ENCODE peak calls at places on chromosome 1, in ten cellular contexts. W, G, P, U, M, N, L, J, A and O are unnamed samples.

GRCh38 chr1:21669287-21670058 is at the start of gene RAP1GAP:
- DNase-seq in W (peak; percentile 93), G (no peak), P (peak; percentile 52), U (no peak), M (peak; percentile 58), N (no peak), L (peak; percentile 86), J (no peak), A (peak; percentile 59), O (no peak)

GRCh38 chr1:70353641-70354331 is 736 bp downstream of the ANKRD13C start:
- DNase-seq in W (peak; percentile 11), G (no peak), P (no peak), U (peak; percentile 91), M (no peak), N (no peak), L (no peak), J (peak; percentile 76), A (no peak), O (no peak)

GRCh38 chr1:241972703-241973375 is 15.3 kb downstream of the BECN2 start:
- DNase-seq in W (no peak), G (no peak), P (no peak), U (no peak), M (no peak), N (peak; percentile 24), L (peak; percentile 64), J (no peak), A (no peak), O (no peak)

GRCh38 chr1:62952596-62952995 is 168.7 kb downstream of the ATG4C start:
- DNase-seq in W (no peak), G (no peak), P (no peak), U (no peak), M (no peak), N (no peak), L (no peak), J (no peak), A (no peak), O (no peak)

GRCh38 chr1:177476706-177477105 is 305.9 kb downstream of the BRINP2 start:
- DNase-seq in W (no peak), G (no peak), P (no peak), U (no peak), M (no peak), N (no peak), L (no peak), J (no peak), A (no peak), O (no peak)

GRCh38 chr1:56374026-56374974 is 205.1 kb downstream of the PLPP3 start:
- DNase-seq in W (no peak), G (no peak), P (no peak), U (peak; percentile 89), M (no peak), N (peak; percentile 9), L (peak; percentile 68), J (no peak), A (peak; percentile 60), O (no peak)

GRCh38 chr1:55056632-55056992 is 17.3 kb downstream of the PCSK9 start:
- DNase-seq in W (no peak), G (no peak), P (no peak), U (no peak), M (peak; percentile 13), N (no peak), L (no peak), J (peak; percentile 48), A (no peak), O (no peak)

GRCh38 chr1:39183503-39184353 is 20.8 kb upstream of the MACF1 start:
- DNase-seq in W (peak; percentile 54), G (no peak), P (peak; percentile 75), U (no peak), M (peak; percentile 61), N (peak; percentile 91), L (no peak), J (peak; percentile 73), A (no peak), O (no peak)

GRCh38 chr1:225944387-225944786 is 3.4 kb upstream of the LEFTY2 start:
- DNase-seq in W (peak; percentile 14), G (no peak), P (no peak), U (no peak), M (no peak), N (no peak), L (no peak), J (no peak), A (no peak), O (no peak)

GRCh38 chr1:11026052-11026451 is 13.6 kb downstream of the TARDBP start:
- DNase-seq in W (no peak), G (no peak), P (no peak), U (no peak), M (no peak), N (no peak), L (no peak), J (no peak), A (no peak), O (no peak)

GRCh38 chr1:11024545-11024944 is 12.1 kb downstream of the TARDBP start:
- DNase-seq in W (no peak), G (no peak), P (no peak), U (no peak), M (no peak), N (no peak), L (no peak), J (no peak), A (no peak), O (no peak)

GRCh38 chr1:11019971-11020370 is 7.5 kb downstream of the TARDBP start:
- DNase-seq in W (no peak), G (no peak), P (no peak), U (no peak), M (no peak), N (no peak), L (no peak), J (no peak), A (no peak), O (no peak)

GRCh38 chr1:11025618-11026017 is 13.2 kb downstream of the TARDBP start:
- DNase-seq in W (no peak), G (no peak), P (no peak), U (no peak), M (no peak), N (no peak), L (no peak), J (no peak), A (no peak), O (no peak)

DNA sequence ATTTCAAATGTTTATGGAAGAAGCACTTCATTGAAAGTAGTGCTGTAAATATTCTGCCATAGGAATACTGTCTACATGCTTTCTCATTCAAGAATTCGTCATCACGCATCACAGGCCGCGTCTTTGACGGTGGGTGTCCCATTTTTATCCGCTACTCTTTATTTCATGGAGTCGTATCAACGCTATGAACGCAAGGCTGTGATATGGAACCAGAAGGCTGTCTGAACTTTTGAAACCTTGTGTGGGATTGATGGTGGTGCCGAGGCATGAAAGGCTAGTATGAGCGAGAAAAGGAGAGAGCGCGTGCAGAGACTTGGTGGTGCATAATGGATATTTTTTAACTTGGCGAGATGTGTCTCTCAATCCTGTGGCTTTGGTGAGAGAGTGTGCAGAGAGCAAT is 10.7 kb downstream of the TARDBP start:
- DNase-seq in W (no peak), G (no peak), P (no peak), U (no peak), M (no peak), N (no peak), L (no peak), J (no peak), A (no peak), O (no peak)
- H3K4me1 ChIP-seq in W (no peaks in the 10 kb centered on the region), G (no peaks in the 10 kb centered on the region), P (no peaks in the 10 kb centered on the region), U (peaks cover 3% of the 10 kb centered on the region), M (peaks cover 10% of the 10 kb centered on the region), N (no peaks in the 10 kb centered on the region), L (no peaks in the 10 kb centered on the region), J (peaks cover 6% of the 10 kb centered on the region), A (no peaks in the 10 kb centered on the region), O (no peaks in the 10 kb centered on the region)

DNA sequence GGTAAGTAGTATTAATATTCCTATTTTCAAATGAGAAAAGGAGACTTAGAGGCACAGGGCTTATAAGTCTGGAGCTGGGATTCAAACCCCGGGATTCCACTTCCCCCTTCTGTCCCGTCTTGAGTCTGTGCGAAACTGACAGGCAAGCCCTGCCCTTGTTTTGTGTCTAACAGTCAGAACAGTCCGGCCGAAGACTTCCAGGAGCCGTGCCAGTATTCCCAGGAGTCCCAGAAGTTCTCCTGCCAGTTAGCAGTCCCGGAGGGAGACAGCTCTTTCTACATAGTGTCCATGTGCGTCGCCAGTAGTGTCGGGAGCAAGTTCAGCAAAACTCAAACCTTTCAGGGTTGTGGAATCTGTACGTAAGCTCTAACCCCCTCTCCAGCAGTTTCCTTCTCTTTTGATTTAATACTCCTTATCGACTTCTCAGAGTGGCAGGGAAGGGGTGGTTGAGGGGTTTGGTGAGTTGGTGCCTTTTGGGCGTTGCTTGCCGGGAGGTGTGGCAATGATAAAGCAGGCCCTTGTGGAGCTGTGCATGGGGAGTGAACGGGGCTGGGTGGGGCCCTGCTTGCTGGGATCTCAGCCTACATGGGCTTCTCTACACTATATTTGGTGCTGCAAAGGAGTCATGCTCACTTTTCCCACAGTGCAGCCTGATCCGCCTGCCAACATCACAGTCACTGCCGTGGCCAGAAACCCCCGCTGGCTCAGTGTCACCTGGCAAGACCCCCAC is 29.4 kb downstream of the IL6R start:
- DNase-seq in W (no peak), G (peak; percentile 78), P (peak; percentile 80), U (peak; percentile 95), M (peak; percentile 81), N (no peak), L (no peak), J (peak; percentile 93), A (peak; percentile 98), O (peak; percentile 75)
- TF ChIP-seq EP300 in W (no peak), G (peak; percentile 64), P (peak; percentile 22), U (peak; percentile 47), M (peak; percentile 68), N (no peak), L (no peak), J (no peak), A (peak; percentile 48), O (peak; percentile 87)

GRCh38 chr1:109396513-109396839 is 1.2 kb downstream of the SORT1 start:
- DNase-seq in W (no peak), G (no peak), P (no peak), U (no peak), M (no peak), N (no peak), L (no peak), J (no peak), A (no peak), O (no peak)
- H3K4me1 ChIP-seq in W (peaks cover 30% of the 10 kb centered on the region), G (peaks cover 4% of the 10 kb centered on the region), P (peaks cover 29% of the 10 kb centered on the region), U (peaks cover 50% of the 10 kb centered on the region), M (peaks cover 69% of the 10 kb centered on the region), N (peaks cover 33% of the 10 kb centered on the region), L (peaks cover 21% of the 10 kb centered on the region), J (peaks cover 67% of the 10 kb centered on the region), A (peaks cover 56% of the 10 kb centered on the region), O (peaks cover 50% of the 10 kb centered on the region)

GRCh38 chr1:230424440-230425251 is 1.5 kb downstream of the PGBD5 start:
- DNase-seq in W (no peak), G (no peak), P (no peak), U (peak; percentile 79), M (no peak), N (no peak), L (peak; percentile 74), J (no peak), A (no peak), O (no peak)

GRCh38 chr1:230423936-230424335 is 2.2 kb downstream of the PGBD5 start:
- DNase-seq in W (no peak), G (no peak), P (no peak), U (peak; percentile 53), M (no peak), N (no peak), L (no peak), J (no peak), A (no peak), O (no peak)

GRCh38 chr1:230421485-230421884 is 4.6 kb downstream of the PGBD5 start:
- DNase-seq in W (no peak), G (no peak), P (no peak), U (peak; percentile 87), M (no peak), N (no peak), L (no peak), J (no peak), A (no peak), O (no peak)

GRCh38 chr1:230422221-230422981 is 3.7 kb downstream of the PGBD5 start:
- DNase-seq in W (no peak), G (no peak), P (no peak), U (peak; percentile 72), M (no peak), N (no peak), L (no peak), J (no peak), A (no peak), O (no peak)

GRCh38 chr1:230423261-230423660 is 2.9 kb downstream of the PGBD5 start:
- DNase-seq in W (no peak), G (no peak), P (no peak), U (peak; percentile 64), M (no peak), N (no peak), L (peak; percentile 37), J (no peak), A (no peak), O (no peak)
- TF ChIP-seq EP300 in W (no peak), G (no peak), P (no peak), U (no peak), M (no peak), N (no peak), L (no peak), J (no peak), A (no peak), O (no peak)